ENCODE peak calls at places on chromosome 1, in five cellular contexts. I is neuronal stem cell, L is mesenchymal stem cell, Y is H9, D is IMR-90. P is an unnamed sample.

GRCh38 chr1:67970088-67970487 is 80.3 kb downstream of the DIRAS3 start:
- DNase-seq in L (no peak), Y (no peak), D (peak; percentile 90), I (no peak), P (no peak)

GRCh38 chr1:19010995-19011696 is 54.7 kb upstream of the IFFO2 start:
- DNase-seq in L (peak; percentile 99), I (peak; percentile 45), D (peak; percentile 97), Y (peak; percentile 68), P (peak; percentile 96)

GRCh38 chr1:47805826-47806450 is 191.2 kb downstream of the TRABD2B start:
- DNase-seq in D (no peak), L (no peak), Y (no peak), I (no peak), P (no peak)

GRCh38 chr1:89739013-89739843 is 81.6 kb upstream of the LRRC8D start:
- DNase-seq in L (peak; percentile 45), Y (no peak), I (no peak), D (peak; percentile 80), P (peak; percentile 38)

GRCh38 chr1:233315718-233316301 is 11.7 kb upstream of the MAP3K21 start:
- DNase-seq in Y (no peak), D (no peak), I (no peak), L (no peak), P (peak; percentile 32)

GRCh38 chr1:79790950-79791349 is 784.4 kb upstream of the ADGRL4 start:
- DNase-seq in L (no peak), I (no peak), D (peak; percentile 44), Y (no peak), P (no peak)

GRCh38 chr1:199029401-199029800 is 390.6 kb downstream of the PTPRC start:
- DNase-seq in Y (no peak), I (no peak), L (peak; percentile 40), D (peak; percentile 77), P (no peak)

GRCh38 chr1:173715538-173715844 is 710 bp downstream of the KLHL20 start:
- DNase-seq in Y (no peak), L (no peak), I (no peak), D (no peak), P (no peak)

GRCh38 chr1:230661976-230662375 is 19.7 kb downstream of the COG2 start:
- DNase-seq in L (no peak), I (no peak), D (no peak), Y (no peak), P (no peak)

GRCh38 chr1:116580446-116581322 is 9.9 kb upstream of the CD58 start:
- DNase-seq in Y (no peak), L (no peak), D (no peak), I (no peak), P (peak; percentile 83)

GRCh38 chr1:53380296-53380695 is 52.4 kb upstream of the LRP8 start:
- DNase-seq in L (no peak), I (no peak), Y (peak; percentile 17), D (no peak), P (no peak)

GRCh38 chr1:34128186-34128889 is 36.7 kb downstream of the CSMD2 start:
- DNase-seq in L (no peak), D (no peak), I (no peak), Y (no peak), P (no peak)

GRCh38 chr1:15178571-15179484 is 25.3 kb downstream of the TMEM51 start:
- DNase-seq in Y (no peak), L (peak; percentile 98), I (no peak), D (peak; percentile 97), P (no peak)

GRCh38 chr1:197471248-197472035 is 203.4 kb downstream of the CRB1 start:
- DNase-seq in D (no peak), L (no peak), Y (no peak), I (peak; percentile 9), P (no peak)

DNA sequence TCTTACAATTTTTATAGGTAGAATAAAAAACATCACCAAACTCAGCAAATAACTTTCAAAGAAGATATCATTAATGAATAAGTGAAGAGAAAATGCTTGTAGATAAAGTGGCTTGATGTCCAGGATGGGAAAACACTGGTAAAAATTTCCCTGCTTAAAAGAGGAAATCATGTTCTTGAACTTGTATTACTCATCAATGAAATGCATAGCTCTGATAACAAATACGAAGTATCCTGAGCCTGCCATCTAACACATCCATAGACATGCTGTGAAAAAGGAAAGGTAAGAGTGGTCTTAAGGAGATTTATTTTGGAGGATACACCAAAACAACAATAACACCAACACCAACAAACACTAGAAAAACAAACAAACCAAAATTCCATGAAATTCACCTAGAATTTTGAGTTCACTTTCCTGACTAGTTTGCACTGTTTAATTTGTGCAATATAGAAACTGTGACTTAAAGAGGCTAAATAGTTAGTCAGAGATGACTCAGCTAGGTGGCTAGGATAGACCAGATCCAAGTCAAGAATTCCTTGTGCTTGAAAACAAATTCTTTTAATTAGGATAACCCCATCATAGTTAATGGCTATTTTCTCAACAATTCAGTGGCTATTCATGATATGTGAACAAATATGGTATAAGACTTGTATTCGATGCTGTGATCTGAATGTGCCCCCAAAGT is 179.8 kb upstream of the KCNK2 start:
- DNase-seq in I (no peak), D (peak; percentile 82), L (peak; percentile 58), Y (no peak), P (peak; percentile 8)
- H3K27ac ChIP-seq in I (no peak overlapping the region), D (no peak overlapping the region), L (no peak overlapping the region), Y (no peak overlapping the region), P (no peak overlapping the region)

DNA sequence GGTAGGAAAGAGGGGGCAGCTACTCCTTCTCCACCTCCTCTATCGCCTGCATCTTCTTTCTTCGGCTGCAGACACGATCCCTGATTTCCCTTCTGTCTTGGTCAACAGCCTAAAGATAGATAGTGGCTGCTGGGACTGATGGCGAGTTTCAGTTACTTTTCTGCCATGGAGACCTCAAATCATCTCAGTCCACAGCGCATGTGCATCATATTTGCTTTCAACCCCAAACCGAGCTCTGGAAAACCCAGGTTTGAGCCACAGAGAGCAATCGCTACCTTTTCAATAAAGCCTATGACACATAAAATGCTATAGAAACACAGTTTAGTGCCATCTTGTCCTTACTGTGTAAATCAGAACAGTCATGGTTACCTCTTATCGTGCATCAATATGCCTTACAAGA is 142.9 kb upstream of the IRF2BP2 start:
- DNase-seq in L (no peak), I (no peak), Y (no peak), D (no peak), P (no peak)
- H3K14ac ChIP-seq in L (no peak overlapping the region), I (no peak overlapping the region), Y (no peak overlapping the region), D (no peak overlapping the region), P (no peak overlapping the region)

GRCh38 chr1:36276688-36277087 is 29.5 kb upstream of the SH3D21 start:
- DNase-seq in D (no peak), Y (no peak), I (no peak), L (no peak), P (no peak)

GRCh38 chr1:36284061-36284460 is 22.1 kb upstream of the SH3D21 start:
- DNase-seq in L (no peak), Y (no peak), D (no peak), I (no peak), P (no peak)

GRCh38 chr1:36284517-36284916 is 21.7 kb upstream of the SH3D21 start:
- DNase-seq in D (no peak), I (no peak), Y (no peak), L (no peak), P (no peak)

GRCh38 chr1:36279789-36280296 is 26.3 kb upstream of the SH3D21 start:
- DNase-seq in I (no peak), Y (no peak), L (no peak), D (no peak), P (no peak)

DNA sequence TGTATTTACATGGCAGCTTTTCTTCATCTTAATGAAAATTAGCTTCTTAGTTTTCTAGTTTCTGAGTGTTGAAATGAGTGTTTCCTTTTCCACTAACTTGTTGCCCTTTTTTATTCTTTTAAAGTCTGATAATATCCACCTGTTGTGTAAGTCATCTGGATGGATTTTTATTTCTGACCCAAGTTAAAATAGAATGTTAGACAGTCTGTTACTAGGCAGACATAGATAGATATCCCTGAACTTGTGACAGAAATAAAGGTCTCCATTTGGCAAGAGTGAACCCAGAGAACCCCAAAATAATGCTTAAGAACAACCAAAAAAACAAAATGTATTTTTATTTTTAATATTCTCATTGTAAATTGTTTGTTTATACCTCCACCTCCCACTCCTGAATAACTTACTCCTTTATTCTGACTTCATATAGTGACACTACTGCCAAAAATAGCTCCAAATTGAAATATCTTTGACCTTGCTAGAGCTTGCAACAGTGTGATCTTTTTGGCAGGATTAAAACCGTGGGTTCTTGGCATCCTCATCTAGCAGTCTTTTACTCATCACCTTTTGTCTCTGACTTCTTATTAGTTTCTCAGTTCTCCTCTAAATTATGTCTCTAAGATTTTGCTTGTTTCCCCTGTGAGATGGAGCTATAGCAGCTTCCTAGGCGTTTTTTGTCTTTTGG is 26.9 kb upstream of the SH3D21 start:
- DNase-seq in I (no peak), D (peak; percentile 66), L (no peak), Y (no peak), P (no peak)
- H3K27ac ChIP-seq in I (no peak overlapping the region), D (no peak overlapping the region), L (no peak overlapping the region), Y (no peak overlapping the region), P (no peak overlapping the region)

GRCh38 chr1:195472298-195472697 is 1135.9 kb downstream of the KCNT2 start:
- DNase-seq in Y (no peak), L (no peak), I (peak; percentile 20), D (no peak), P (no peak)
- H3K14ac ChIP-seq in Y (no peak overlapping the region), L (no peak overlapping the region), I (no peak overlapping the region), D (no peak overlapping the region), P (no peak overlapping the region)

GRCh38 chr1:100188617-100189016 is 10.6 kb upstream of the LRRC39 start:
- DNase-seq in I (no peak), L (peak; percentile 31), D (peak; percentile 73), Y (no peak), P (no peak)
- H3K27ac ChIP-seq in I (no peak overlapping the region), L (peak overlapping the region; percentile 84), D (no peak overlapping the region), Y (no peak overlapping the region), P (no peak overlapping the region)